ENCODE peak calls at places on chromosomes 12 and 14, in four cellular contexts. X is Daoy; K is stimulated activated CD8-positive, alpha-beta memory T cell treated with anti-CD3 and anti-CD28 coated beads, Interleukin-2, amount 100 ng/mL, for 1 hour; Y is mucosa of descending colon. M is an unnamed sample.

GRCh38 chr14:73290279-73290678 is 53.0 kb downstream of the PAPLN start:
- DNase-seq in X (no peak), K (no peak), Y (no peak), M (no peak)

GRCh38 chr12:10119072-10119471 is 10.9 kb downstream of the CLEC7A start:
- DNase-seq in X (no peak), K (no peak), Y (no peak), M (no peak)

GRCh38 chr12:18139254-18139653 is 49.3 kb upstream of the RERGL start:
- DNase-seq in X (no peak), K (no peak), Y (no peak), M (no peak)

GRCh38 chr12:7806863-7807487 is 17.8 kb downstream of the NANOG start:
- DNase-seq in X (peak), K (peak), Y (peak), M (peak)

GRCh38 chr14:101022916-101023435 is 119.5 kb upstream of the RTL1 start:
- DNase-seq in X (no peak), K (no peak), Y (no peak), M (no peak)

GRCh38 chr12:96249196-96250118 is 55.3 kb downstream of the ELK3 start:
- DNase-seq in X (no peak), K (no peak), Y (no peak), M (no peak)

GRCh38 chr14:63493246-63493645 is 49.9 kb downstream of the PPP2R5E start:
- DNase-seq in X (no peak), K (no peak), Y (no peak), M (no peak)

GRCh38 chr12:42812086-42812485 is 222.5 kb upstream of the PRICKLE1 start:
- DNase-seq in X (no peak), K (no peak), Y (no peak), M (no peak)

GRCh38 chr14:88095791-88096190 is 90.9 kb downstream of the GPR65 start:
- DNase-seq in X (no peak), K (no peak), Y (no peak), M (no peak)

GRCh38 chr12:123384994-123385376 is 1.1 kb downstream of the KMT5A start:
- DNase-seq in X (no peak), K (no peak), Y (no peak), M (no peak)

GRCh38 chr12:76757694-76758093 is 6.2 kb upstream of the ZDHHC17 start:
- DNase-seq in X (no peak), K (no peak), Y (no peak), M (no peak)

GRCh38 chr12:108667349-108667748 is 33.7 kb upstream of the SELPLG start:
- DNase-seq in X (no peak), K (no peak), Y (no peak), M (no peak)

GRCh38 chr12:46942579-46942978 is 116.8 kb upstream of the SLC38A4 start:
- DNase-seq in X (peak), K (no peak), Y (no peak), M (no peak)

GRCh38 chr12:31989987-31990386 is 30.8 kb downstream of the RESF1 start:
- DNase-seq in X (no peak), K (no peak), Y (no peak), M (no peak)

GRCh38 chr14:36467332-36467731 is 52.7 kb downstream of the NKX2-1 start:
- DNase-seq in X (no peak), K (no peak), Y (no peak), M (no peak)

GRCh38 chr12:115522010-115522409 is 755.5 kb downstream of the MED13L start:
- DNase-seq in X (no peak), K (no peak), Y (no peak), M (no peak)

GRCh38 chr12:48767047-48767446 is 21.8 kb downstream of the ADCY6 start:
- DNase-seq in X (no peak), K (no peak), Y (no peak), M (no peak)

GRCh38 chr12:13582421-13582820 is 385.9 kb downstream of the EMP1 start:
- DNase-seq in X (no peak), K (no peak), Y (no peak), M (no peak)

GRCh38 chr12:4957781-4958180 is 48.1 kb downstream of the KCNA1 start:
- DNase-seq in X (no peak), K (no peak), Y (no peak), M (no peak)

GRCh38 chr14:77804592-77804991 is 4.7 kb downstream of the ADCK1 start:
- DNase-seq in X (peak), K (no peak), Y (peak), M (no peak)

GRCh38 chr12:77049767-77050353 is 15.5 kb downstream of the E2F7 start:
- DNase-seq in X (peak), K (no peak), Y (no peak), M (no peak)

GRCh38 chr14:55104051-55104954 is 24.7 kb upstream of the LGALS3 start:
- DNase-seq in X (no peak), K (no peak), Y (no peak), M (no peak)

GRCh38 chr12:68823711-68824110 is 15.7 kb downstream of the MDM2 start:
- DNase-seq in X (no peak), K (no peak), Y (no peak), M (no peak)

GRCh38 chr14:59678352-59678751 is 101.7 kb upstream of the CCDC175 start:
- DNase-seq in X (no peak), K (no peak), Y (no peak), M (no peak)

GRCh38 chr12:95574799-95575452 is 23.6 kb upstream of the USP44 start:
- DNase-seq in X (peak), K (no peak), Y (no peak), M (no peak)

GRCh38 chr12:6336859-6337744 is 4.8 kb downstream of the TNFRSF1A start:
- DNase-seq in X (peak), K (peak), Y (peak), M (peak)

GRCh38 chr12:28583771-28584261 is 393.6 kb downstream of the CCDC91 start:
- DNase-seq in X (peak), K (no peak), Y (no peak), M (no peak)

GRCh38 chr12:116614194-116614885 is 55.2 kb downstream of the MAP1LC3B2 start:
- DNase-seq in X (no peak), K (no peak), Y (no peak), M (no peak)

GRCh38 chr14:37903561-37904191 is 304.0 kb upstream of the SSTR1 start:
- DNase-seq in X (peak), K (no peak), Y (no peak), M (no peak)

GRCh38 chr12:45042599-45042998 is 8.3 kb downstream of the DBX2 start:
- DNase-seq in X (no peak), K (no peak), Y (no peak), M (no peak)

GRCh38 chr14:68856572-68856971 is 63.7 kb upstream of the ZFP36L1 start:
- DNase-seq in X (no peak), K (no peak), Y (no peak), M (no peak)

GRCh38 chr14:23572841-23573240 is 5.2 kb upstream of the AP1G2 start:
- DNase-seq in X (no peak), K (no peak), Y (no peak), M (no peak)

GRCh38 chr14:68663385-68664076 is 129.3 kb downstream of the ZFP36L1 start:
- DNase-seq in X (peak), K (no peak), Y (no peak), M (peak)

GRCh38 chr12:123273166-123273565 is 1.5 kb upstream of the CDK2AP1 start:
- DNase-seq in X (no peak), K (no peak), Y (no peak), M (no peak)

GRCh38 chr14:32524609-32525391 is 195.7 kb downstream of the AKAP6 start:
- DNase-seq in X (no peak), K (no peak), Y (no peak), M (no peak)

GRCh38 chr12:95721320-95721719 is 69.2 kb downstream of the NTN4 start:
- DNase-seq in X (no peak), K (no peak), Y (no peak), M (no peak)

GRCh38 chr12:41907036-41907435 is 237.6 kb downstream of the GXYLT1 start:
- DNase-seq in X (no peak), K (no peak), Y (no peak), M (no peak)

GRCh38 chr12:31278445-31279242 is 47.3 kb downstream of the SINHCAF start:
- DNase-seq in X (no peak), K (no peak), Y (no peak), M (no peak)

GRCh38 chr14:89673499-89674225 is 256.6 kb upstream of the FOXN3 start:
- DNase-seq in X (peak), K (no peak), Y (no peak), M (no peak)

M was measured in activated CD8-positive, alpha-beta memory T cell treated with anti-CD3 and anti-CD28 coated beads for 4 hours.